ENCODE peak calls at places on chromosomes 1 and 21, in seven cellular contexts. X is lower leg skin, E is AG04450, D is ovary, N is cardiac muscle cell, J is coronary artery, Q is body of pancreas. A is an unnamed sample.

GRCh38 chr1:74399249-74399648 is 113.2 kb downstream of the LRRC53 start:
- DNase-seq in X (no peak), E (no peak), D (no peak), N (no peak), J (no peak), Q (no peak), A (no peak)

GRCh38 chr1:200245492-200245891 is 164.3 kb downstream of the ZNF281 start:
- DNase-seq in X (no peak), E (no peak), D (no peak), N (peak), J (no peak), Q (peak), A (peak)

GRCh38 chr1:34009340-34009975 is 145.6 kb downstream of the HMGB4 start:
- DNase-seq in X (no peak), E (no peak), D (no peak), N (peak), J (peak), Q (no peak), A (no peak)

GRCh38 chr1:26717066-26717465 is 21.3 kb downstream of the ARID1A start:
- DNase-seq in X (no peak), E (no peak), D (no peak), N (peak), J (no peak), Q (no peak), A (no peak)

GRCh38 chr1:245984390-245985155 is 522.5 kb downstream of the SMYD3 start:
- DNase-seq in X (no peak), E (no peak), D (no peak), N (no peak), J (no peak), Q (no peak), A (no peak)

GRCh38 chr21:14259669-14260458 is 43.9 kb downstream of the RBM11 start:
- DNase-seq in X (no peak), E (no peak), D (no peak), N (peak), J (no peak), Q (no peak), A (peak)

GRCh38 chr1:205988585-205988995 is 14.6 kb downstream of the RAB7B start:
- DNase-seq in X (no peak), E (no peak), D (no peak), N (no peak), J (no peak), Q (no peak), A (no peak)

GRCh38 chr1:172343246-172344099 is 77.0 kb upstream of the C1orf105 start:
- DNase-seq in X (no peak), E (peak), D (no peak), N (peak), J (no peak), Q (no peak), A (peak)

GRCh38 chr21:16116798-16117197 is 387.0 kb downstream of the USP25 start:
- DNase-seq in X (no peak), E (no peak), D (no peak), N (peak), J (no peak), Q (no peak), A (peak)

GRCh38 chr1:202143768-202144509 is 598 bp downstream of the ARL8A start:
- DNase-seq in X (no peak), E (no peak), D (peak), N (peak), J (no peak), Q (peak), A (no peak)

GRCh38 chr1:93346472-93346991 is 825 bp downstream of the DR1 start:
- DNase-seq in X (no peak), E (no peak), D (no peak), N (peak), J (no peak), Q (no peak), A (no peak)

GRCh38 chr1:245825128-245825901 is 670.5 kb downstream of the KIF26B start:
- DNase-seq in X (no peak), E (no peak), D (no peak), N (peak), J (no peak), Q (no peak), A (peak)

GRCh38 chr1:236066828-236067386 is 2.0 kb upstream of the NID1 start:
- DNase-seq in X (peak), E (no peak), D (no peak), N (no peak), J (peak), Q (peak), A (no peak)

GRCh38 chr1:79325126-79325525 is 318.6 kb upstream of the ADGRL4 start:
- DNase-seq in X (no peak), E (no peak), D (no peak), N (no peak), J (no peak), Q (no peak), A (no peak)

GRCh38 chr1:193451606-193452005 is 265.2 kb upstream of the B3GALT2 start:
- DNase-seq in X (no peak), E (no peak), D (no peak), N (no peak), J (no peak), Q (no peak), A (no peak)

GRCh38 chr1:193443886-193444285 is 257.5 kb upstream of the B3GALT2 start:
- DNase-seq in X (no peak), E (no peak), D (no peak), N (no peak), J (no peak), Q (no peak), A (no peak)

GRCh38 chr1:193448682-193449461 is 262.5 kb upstream of the B3GALT2 start:
- DNase-seq in X (no peak), E (no peak), D (no peak), N (no peak), J (no peak), Q (no peak), A (peak)
- H3K4me3 ChIP-seq in X (no peak), E (no peak), D (no peak), N (no peak), J (no peak), Q (no peak), A (no peak)

GRCh38 chr1:37755290-37755689 is 9.6 kb downstream of the EPHA10 start:
- DNase-seq in X (no peak), E (no peak), D (no peak), N (no peak), J (no peak), Q (no peak), A (no peak)

GRCh38 chr1:37752583-37753471 is 12.1 kb downstream of the EPHA10 start:
- DNase-seq in X (peak), E (no peak), D (no peak), N (peak), J (no peak), Q (peak), A (peak)

GRCh38 chr1:37752213-37752582 is 12.7 kb downstream of the EPHA10 start:
- DNase-seq in X (no peak), E (no peak), D (no peak), N (no peak), J (no peak), Q (no peak), A (no peak)

GRCh38 chr1:37755951-37756350 is 9.0 kb downstream of the EPHA10 start:
- DNase-seq in X (peak), E (no peak), D (no peak), N (no peak), J (no peak), Q (no peak), A (no peak)

DNA sequence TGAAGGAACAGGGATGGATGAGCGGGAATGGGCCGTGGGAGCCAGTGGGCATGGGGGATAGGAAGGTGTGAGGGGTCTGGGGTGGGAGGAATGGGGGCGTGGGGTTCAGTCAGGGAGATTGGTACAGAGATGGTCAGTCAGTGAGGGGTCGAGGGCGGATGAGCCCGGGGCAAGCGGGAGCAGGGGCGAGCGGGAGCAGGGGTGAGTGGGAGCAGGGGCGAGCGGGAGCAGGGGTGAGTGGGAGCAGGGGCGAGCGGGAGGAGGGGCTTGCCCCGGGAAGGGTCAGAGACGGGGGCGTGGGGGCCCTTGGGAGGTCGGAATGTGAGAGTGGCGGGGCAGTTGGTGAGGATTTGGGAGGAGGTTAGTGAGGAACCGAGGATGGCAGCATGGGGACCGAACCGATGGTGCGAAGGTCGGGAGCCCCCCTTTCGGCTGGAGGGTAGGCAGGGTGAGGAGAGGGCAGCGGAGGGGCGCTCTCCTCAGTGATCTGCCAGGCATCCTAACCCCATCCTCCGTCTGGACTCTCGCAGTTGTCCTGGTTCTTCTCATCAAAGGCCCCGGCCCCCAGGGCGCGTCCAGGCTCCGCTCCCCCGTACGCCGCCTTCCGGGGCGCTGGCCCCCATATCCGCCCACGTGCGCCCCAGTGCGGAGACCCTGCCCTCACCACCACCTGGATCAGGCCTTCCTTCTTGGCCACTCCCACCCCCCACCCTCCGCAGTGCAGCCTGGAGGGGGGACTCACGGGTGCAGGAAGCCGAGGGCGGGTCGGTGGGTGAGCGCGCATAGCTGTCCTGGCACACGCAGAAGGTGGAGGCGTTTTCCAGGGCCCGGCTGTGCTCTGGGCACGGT is 11.2 kb downstream of the EPHA10 start:
- DNase-seq in X (peak), E (no peak), D (no peak), N (no peak), J (no peak), Q (no peak), A (no peak)
- H3K4me3 ChIP-seq in X (no peak), E (no peak), D (no peak), N (no peak), J (peak), Q (no peak), A (no peak)

GRCh38 chr1:234322979-234323378 is 50.3 kb upstream of the COA6 start:
- DNase-seq in X (no peak), E (no peak), D (no peak), N (peak), J (no peak), Q (peak), A (peak)

GRCh38 chr1:234327577-234328164 is 45.6 kb upstream of the COA6 start:
- DNase-seq in X (no peak), E (no peak), D (no peak), N (no peak), J (no peak), Q (no peak), A (no peak)

GRCh38 chr1:234324668-234325225 is 48.5 kb upstream of the COA6 start:
- DNase-seq in X (no peak), E (no peak), D (no peak), N (no peak), J (no peak), Q (no peak), A (no peak)

GRCh38 chr1:234325878-234326492 is 47.3 kb upstream of the COA6 start:
- DNase-seq in X (no peak), E (no peak), D (no peak), N (no peak), J (no peak), Q (no peak), A (no peak)

DNA sequence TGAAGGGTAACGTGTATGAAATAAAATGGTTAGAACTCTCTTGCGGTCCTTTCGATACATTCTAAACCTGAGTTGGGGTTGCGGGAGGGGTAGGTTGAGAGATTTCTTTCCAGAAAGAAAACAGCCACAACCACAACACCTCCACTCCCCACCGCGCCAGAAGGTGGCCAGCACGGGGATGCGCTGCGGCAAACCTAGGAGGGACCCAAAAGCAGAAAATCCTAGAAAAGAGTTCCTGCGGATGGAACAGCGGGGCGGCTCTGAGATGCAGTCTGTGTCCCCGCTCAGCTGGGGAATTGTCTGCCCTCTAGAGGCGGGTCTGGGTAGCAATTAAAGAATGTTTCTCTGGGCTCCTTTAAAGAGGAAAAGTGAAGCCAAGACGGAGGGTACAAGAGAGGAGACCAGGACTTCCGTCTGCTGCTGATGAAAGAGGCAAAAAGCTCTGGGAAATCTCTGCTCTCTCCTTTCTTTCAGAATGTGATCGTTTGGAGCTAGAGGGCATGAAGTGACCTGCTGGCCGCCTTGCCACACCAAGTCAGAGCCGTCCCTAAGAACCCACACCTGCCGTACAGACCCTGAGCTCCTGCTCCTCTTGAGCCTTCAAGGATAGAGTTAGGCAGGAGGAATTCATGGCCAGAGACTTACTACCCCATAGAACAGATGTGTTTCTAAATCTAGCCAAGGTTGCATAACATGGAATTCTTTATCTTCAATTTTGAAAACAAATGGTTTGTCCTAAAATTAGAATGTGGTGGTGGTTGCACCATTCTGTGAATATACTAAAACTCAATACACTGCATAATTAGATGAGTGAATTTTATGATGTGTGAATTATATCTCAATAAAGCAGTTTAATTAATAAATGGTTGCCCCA is 46.5 kb upstream of the COA6 start:
- DNase-seq in X (peak), E (no peak), D (no peak), N (peak), J (no peak), Q (peak), A (peak)
- H3K4me3 ChIP-seq in X (no peak), E (peak), D (no peak), N (no peak), J (peak), Q (no peak), A (peak)

GRCh38 chr1:161196521-161197451 is 2.1 kb downstream of the ADAMTS4 start:
- DNase-seq in X (peak), E (peak), D (peak), N (peak), J (no peak), Q (no peak), A (peak)

GRCh38 chr1:161199506-161200119 is 759 bp upstream of the ADAMTS4 start:
- DNase-seq in X (peak), E (no peak), D (peak), N (peak), J (no peak), Q (no peak), A (no peak)

GRCh38 chr1:161198877-161199431 is at the start of gene ADAMTS4:
- DNase-seq in X (peak), E (peak), D (peak), N (peak), J (peak), Q (peak), A (peak)

GRCh38 chr1:161197560-161198205 is 1.2 kb downstream of the ADAMTS4 start:
- DNase-seq in X (peak), E (no peak), D (peak), N (no peak), J (no peak), Q (no peak), A (no peak)

GRCh38 chr1:161198206-161198876 is 513 bp downstream of the ADAMTS4 start:
- DNase-seq in X (peak), E (no peak), D (peak), N (peak), J (no peak), Q (no peak), A (peak)
- H3K4me3 ChIP-seq in X (peak), E (peak), D (peak), N (no peak), J (peak), Q (no peak), A (peak)

GRCh38 chr1:31583995-31584868 is 7.9 kb downstream of the TINAGL1 start:
- DNase-seq in X (peak), E (no peak), D (peak), N (peak), J (peak), Q (peak), A (peak)
- H3K4me3 ChIP-seq in X (no peak), E (no peak), D (no peak), N (no peak), J (peak), Q (no peak), A (no peak)

GRCh38 chr21:41315726-41316125 is 875 bp upstream of the FAM3B start:
- DNase-seq in X (no peak), E (no peak), D (no peak), N (no peak), J (peak), Q (no peak), A (no peak)
- H3K4me3 ChIP-seq in X (no peak), E (no peak), D (no peak), N (no peak), J (no peak), Q (no peak), A (no peak)

GRCh38 chr1:204383163-204383904 is 23.6 kb upstream of the PLEKHA6 start:
- DNase-seq in X (no peak), E (no peak), D (no peak), N (no peak), J (no peak), Q (peak), A (no peak)

GRCh38 chr1:204380293-204380831 is 20.6 kb upstream of the PLEKHA6 start:
- DNase-seq in X (no peak), E (no peak), D (no peak), N (no peak), J (no peak), Q (peak), A (no peak)

GRCh38 chr1:204376919-204377799 is 17.4 kb upstream of the PLEKHA6 start:
- DNase-seq in X (no peak), E (no peak), D (no peak), N (no peak), J (no peak), Q (peak), A (no peak)

GRCh38 chr1:204382714-204383083 is 23.0 kb upstream of the PLEKHA6 start:
- DNase-seq in X (no peak), E (no peak), D (no peak), N (no peak), J (no peak), Q (no peak), A (no peak)

DNA sequence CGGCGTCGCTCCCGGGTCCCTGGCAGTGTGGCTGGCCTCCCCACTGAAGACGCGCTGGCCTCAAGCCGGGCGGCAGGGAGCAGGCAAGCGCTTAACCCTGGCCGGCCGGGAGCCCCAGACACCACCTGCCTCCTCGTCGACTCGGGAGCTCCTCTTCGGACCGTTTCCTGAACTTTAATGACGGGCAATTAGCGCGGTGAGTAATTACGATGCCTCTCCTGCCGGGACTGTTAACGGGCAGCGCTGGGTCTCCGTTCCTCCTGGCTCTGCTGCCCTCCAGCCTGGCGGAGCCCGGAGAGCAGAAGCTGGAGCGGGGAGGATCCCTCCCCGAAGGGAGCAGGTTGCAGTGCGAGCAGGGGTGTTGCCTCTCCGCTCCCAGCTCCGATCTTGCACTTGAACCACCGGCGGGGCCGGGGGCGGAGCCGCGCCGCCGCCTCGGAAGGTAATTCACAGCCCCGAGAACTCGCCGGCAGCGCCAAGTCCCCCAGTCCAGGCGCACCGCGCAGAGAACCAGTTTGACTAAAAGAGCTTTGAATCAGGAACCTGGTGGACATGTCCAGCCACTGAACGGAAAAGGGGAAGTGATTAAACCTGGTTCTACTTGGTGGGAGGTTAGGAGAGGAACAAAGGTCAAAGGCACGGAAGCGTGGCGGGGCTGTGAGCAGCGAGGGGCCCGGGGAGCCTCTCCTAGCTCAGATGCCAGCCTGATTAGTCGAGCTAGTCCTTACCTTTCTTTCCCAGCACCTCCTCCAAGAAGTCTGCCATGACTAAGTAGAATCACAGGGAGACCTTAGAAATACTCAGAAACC is 18.3 kb upstream of the PLEKHA6 start:
- DNase-seq in X (peak), E (no peak), D (peak), N (no peak), J (no peak), Q (peak), A (no peak)
- H3K4me3 ChIP-seq in X (peak), E (peak), D (peak), N (peak), J (peak), Q (peak), A (peak)

GRCh38 chr1:165444897-165445370 is at the start of gene RXRG:
- DNase-seq in X (peak), E (no peak), D (no peak), N (peak), J (no peak), Q (peak), A (no peak)
- H3K4me3 ChIP-seq in X (no peak), E (no peak), D (no peak), N (peak), J (peak), Q (no peak), A (no peak)

A was measured in choroid plexus epithelial cell.